ENCODE peak calls at places on chromosomes 7 and 10, in six cellular contexts. Y is HCT116, M is thoracic aorta, J is BE2C, K is upper lobe of right lung, U is adrenal gland. W is an unnamed sample.

GRCh38 chr7:45384499-45384898 is 189.7 kb upstream of the ADCY1 start:
- DNase-seq in J (no peak), K (no peak), U (no peak), Y (no peak), M (no peak), W (no peak)

GRCh38 chr7:9719303-9719702 is 1254.4 kb upstream of the PHF14 start:
- DNase-seq in U (no peak), K (no peak), M (no peak), Y (no peak), J (no peak), W (peak; percentile 33)

GRCh38 chr10:13930123-13930522 is 343.4 kb downstream of the PRPF18 start:
- DNase-seq in Y (no peak), K (no peak), J (no peak), M (no peak), U (no peak), W (no peak)

GRCh38 chr10:37222046-37222445 is 96.6 kb downstream of the ANKRD30A start:
- DNase-seq in M (no peak), Y (no peak), K (no peak), J (no peak), U (no peak), W (no peak)

GRCh38 chr10:87038786-87039185 is 18.7 kb downstream of the FAM25A start:
- DNase-seq in U (no peak), M (no peak), K (no peak), J (no peak), Y (no peak), W (no peak)

GRCh38 chr10:73905256-73906018 is 5.5 kb upstream of the PLAU start:
- DNase-seq in M (no peak), K (no peak), U (no peak), J (no peak), Y (no peak), W (no peak)

GRCh38 chr7:128915841-128916642 is 5.5 kb upstream of the KCP start:
- DNase-seq in U (no peak), Y (no peak), M (no peak), K (no peak), J (no peak), W (no peak)

GRCh38 chr10:124595143-124595883 is 133.7 kb downstream of the LHPP start:
- DNase-seq in M (no peak), J (peak; percentile 2), K (no peak), U (no peak), Y (no peak), W (no peak)

GRCh38 chr10:103685880-103686669 is 169.3 kb downstream of the SH3PXD2A start:
- DNase-seq in M (no peak), J (peak; percentile 73), U (peak; percentile 69), Y (peak; percentile 32), K (peak; percentile 86), W (peak; percentile 27)

GRCh38 chr10:6014241-6014761 is 37.0 kb upstream of the IL15RA start:
- DNase-seq in J (peak; percentile 26), Y (peak; percentile 29), U (peak; percentile 50), M (peak; percentile 21), K (no peak), W (peak; percentile 60)

GRCh38 chr7:36775673-36776072 is 51.4 kb upstream of the AOAH start:
- DNase-seq in M (no peak), K (no peak), J (no peak), U (no peak), Y (no peak), W (no peak)

GRCh38 chr7:140674899-140675701 is 2.4 kb downstream of the ADCK2 start:
- DNase-seq in M (no peak), K (peak; percentile 30), U (peak; percentile 87), Y (peak; percentile 27), J (peak; percentile 36), W (peak; percentile 52)

GRCh38 chr10:59578013-59578412 is 131.6 kb downstream of the SLC16A9 start:
- DNase-seq in Y (no peak), M (no peak), J (no peak), U (no peak), K (no peak), W (no peak)

GRCh38 chr10:103911021-103911459 is 6.9 kb downstream of the STN1 start:
- DNase-seq in J (no peak), M (no peak), U (no peak), K (no peak), Y (no peak), W (no peak)

GRCh38 chr10:108586424-108586823 is 1336.9 kb downstream of the XPNPEP1 start:
- DNase-seq in U (no peak), J (no peak), M (no peak), Y (no peak), K (no peak), W (no peak)

GRCh38 chr7:85079434-85079833 is 107.4 kb downstream of the SEMA3D start:
- DNase-seq in Y (no peak), U (no peak), J (no peak), M (no peak), K (no peak), W (no peak)

GRCh38 chr7:138167869-138168296 is 91.6 kb downstream of the AKR1D1 start:
- DNase-seq in M (no peak), Y (no peak), U (no peak), J (no peak), K (no peak), W (peak; percentile 92)
- H3K9me3 ChIP-seq in M (peaks cover 7% of the 10 kb centered on the region), Y (no peaks in the 10 kb centered on the region), U (no peaks in the 10 kb centered on the region), J (peaks cover 2% of the 10 kb centered on the region), K (no peaks in the 10 kb centered on the region), W (peaks cover 16% of the 10 kb centered on the region)

DNA sequence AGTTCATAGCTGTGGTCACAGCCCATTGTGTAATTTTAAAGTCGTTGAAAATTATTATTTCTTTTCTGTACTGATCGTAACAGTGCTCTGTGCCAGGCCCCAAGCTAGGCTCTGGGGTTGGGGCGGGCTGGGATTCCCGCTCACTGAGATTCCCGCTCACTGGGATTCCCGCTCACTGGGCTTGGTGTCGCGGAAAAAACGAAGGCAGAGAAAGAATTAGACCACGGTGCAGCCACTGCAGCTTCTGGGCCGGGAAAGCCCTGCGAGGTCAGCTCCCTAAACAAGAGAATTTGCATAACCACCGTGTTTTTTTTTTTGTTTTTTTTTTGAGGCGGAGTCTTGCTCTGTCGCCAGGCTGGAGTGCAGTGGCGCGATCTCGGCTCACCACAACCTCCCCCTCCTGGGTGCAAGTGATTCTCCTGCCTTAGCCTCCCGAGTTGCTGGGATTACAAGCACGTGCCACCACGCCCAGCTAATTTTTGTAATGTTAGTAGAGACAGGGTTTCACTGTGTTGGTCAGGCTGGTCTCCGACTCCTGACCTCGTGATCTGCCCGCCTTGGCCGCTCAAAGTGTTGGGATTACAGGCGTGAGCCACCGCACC is 31.2 kb downstream of the FOXK1 start:
- DNase-seq in K (peak; percentile 70), M (no peak), U (no peak), Y (no peak), J (no peak), W (no peak)
- H3K4me1 ChIP-seq in K (peaks cover 46% of the 10 kb centered on the region), M (peaks cover 36% of the 10 kb centered on the region), U (peaks cover 44% of the 10 kb centered on the region), Y (no peaks in the 10 kb centered on the region), J (no peaks in the 10 kb centered on the region), W (peaks cover 3% of the 10 kb centered on the region)

GRCh38 chr10:34094961-34095360 is 720.1 kb downstream of the PARD3 start:
- DNase-seq in J (no peak), M (no peak), U (no peak), Y (no peak), K (no peak), W (no peak)
- H3K9me3 ChIP-seq in J (no peaks in the 10 kb centered on the region), M (peaks cover 5% of the 10 kb centered on the region), U (no peaks in the 10 kb centered on the region), Y (no peaks in the 10 kb centered on the region), K (no peaks in the 10 kb centered on the region), W (no peaks in the 10 kb centered on the region)

GRCh38 chr7:27747969-27748368 is 8.0 kb downstream of the TAX1BP1 start:
- DNase-seq in M (no peak), J (no peak), U (no peak), Y (no peak), K (no peak), W (no peak)
- H3K4me1 ChIP-seq in M (peaks cover 45% of the 10 kb centered on the region), J (peaks cover 4% of the 10 kb centered on the region), U (peaks cover 43% of the 10 kb centered on the region), Y (peaks cover 15% of the 10 kb centered on the region), K (peaks cover 27% of the 10 kb centered on the region), W (peaks cover 18% of the 10 kb centered on the region)

GRCh38 chr7:156234192-156234591 is 406.4 kb upstream of the RNF32 start:
- DNase-seq in Y (no peak), U (no peak), M (no peak), J (no peak), K (no peak), W (no peak)

GRCh38 chr7:156236181-156236889 is 404.2 kb upstream of the RNF32 start:
- DNase-seq in M (no peak), K (no peak), Y (no peak), U (no peak), J (no peak), W (no peak)

GRCh38 chr7:156232931-156233705 is 407.5 kb upstream of the RNF32 start:
- DNase-seq in M (no peak), K (no peak), J (no peak), Y (no peak), U (no peak), W (no peak)

GRCh38 chr7:156236936-156237599 is 403.5 kb upstream of the RNF32 start:
- DNase-seq in Y (no peak), M (no peak), U (no peak), J (no peak), K (no peak), W (no peak)

DNA sequence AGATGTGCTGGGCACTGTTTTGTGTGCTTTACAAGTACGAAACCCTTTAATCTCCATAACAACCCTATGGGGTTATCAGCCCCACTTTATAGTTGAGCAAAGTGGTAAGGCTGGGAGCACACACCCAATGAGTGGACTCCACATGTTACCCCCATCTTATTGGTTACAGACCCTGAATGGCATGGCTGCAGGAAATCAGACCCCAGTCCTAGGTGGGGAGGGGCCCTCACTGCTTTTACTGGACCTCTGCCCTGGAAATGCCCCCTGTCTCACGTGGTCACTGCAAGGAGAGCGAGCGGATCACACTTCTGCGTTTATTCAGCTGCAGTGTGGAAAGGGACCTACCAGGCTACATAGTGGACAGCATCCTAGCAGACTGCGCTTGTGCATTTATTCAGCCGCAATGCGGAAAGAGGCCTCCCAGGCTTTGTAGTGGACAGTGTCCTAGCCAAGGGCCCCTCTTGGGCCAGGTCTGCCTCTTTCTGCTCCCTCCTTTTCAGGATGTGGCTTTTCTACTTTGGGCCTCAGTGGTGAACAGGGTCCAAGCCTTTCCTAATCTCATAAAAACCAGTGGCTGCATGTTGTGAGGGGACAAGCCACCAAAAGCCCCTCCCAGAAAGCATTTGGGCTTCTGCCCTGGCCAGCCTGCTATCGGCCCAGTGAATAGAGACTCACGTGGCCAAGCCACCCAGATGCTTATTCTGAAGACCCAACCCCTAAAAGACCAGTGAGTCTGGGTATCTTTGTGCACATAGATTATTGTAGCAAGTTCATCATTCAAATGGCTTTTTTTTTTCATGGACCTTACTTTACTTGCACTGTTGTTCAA is 405.7 kb upstream of the RNF32 start:
- DNase-seq in U (no peak), J (no peak), K (no peak), M (no peak), Y (no peak), W (no peak)
- H3K9me3 ChIP-seq in U (no peaks in the 10 kb centered on the region), J (no peaks in the 10 kb centered on the region), K (no peaks in the 10 kb centered on the region), M (no peaks in the 10 kb centered on the region), Y (no peaks in the 10 kb centered on the region), W (no peaks in the 10 kb centered on the region)

DNA sequence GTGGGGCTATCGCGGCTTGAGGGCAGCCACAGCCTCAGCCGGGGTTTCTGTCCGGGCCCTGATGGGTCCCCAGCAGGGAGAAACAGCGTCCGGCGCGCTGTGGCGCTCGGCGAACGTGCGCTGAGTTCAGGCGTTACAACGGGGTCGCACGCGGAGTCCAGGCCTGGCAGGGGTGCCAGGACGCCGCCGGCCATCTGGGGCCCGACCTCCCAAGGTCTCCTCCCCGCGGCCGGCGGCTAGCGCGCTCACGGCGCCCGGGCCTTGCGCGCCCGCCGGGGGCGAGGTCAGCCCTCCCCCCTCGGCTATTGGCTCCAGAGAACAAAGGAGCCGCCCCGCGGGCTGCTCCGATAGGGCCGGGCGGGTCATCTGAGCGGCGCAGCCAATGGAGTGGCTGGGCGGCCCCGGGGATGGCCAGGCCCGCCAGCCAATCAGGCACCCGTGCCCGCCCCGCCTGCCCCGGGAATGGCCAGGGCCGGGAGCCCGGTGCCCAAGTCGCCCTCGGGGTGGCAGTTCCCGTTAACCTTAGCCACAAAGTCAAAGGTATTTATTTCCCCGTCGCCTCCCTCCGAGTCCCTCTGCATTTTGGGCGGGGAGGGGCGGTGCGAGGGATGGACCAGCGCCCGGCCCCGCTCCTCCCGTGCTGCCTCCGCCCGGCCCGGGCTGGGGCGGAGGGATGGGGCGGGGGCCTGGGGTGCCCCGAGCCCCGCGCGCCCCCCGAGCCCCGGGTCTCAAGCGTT is at the start of gene ZNF775:
- DNase-seq in Y (peak; percentile 85), J (peak; percentile 97), K (peak; percentile 98), M (peak; percentile 84), U (peak; percentile 97), W (peak; percentile 94)
- H3K4me1 ChIP-seq in Y (peaks cover 24% of the 10 kb centered on the region), J (peaks cover 4% of the 10 kb centered on the region), K (peaks cover 30% of the 10 kb centered on the region), M (peaks cover 13% of the 10 kb centered on the region), U (peaks cover 4% of the 10 kb centered on the region), W (peaks cover 25% of the 10 kb centered on the region)

W was measured in HAP-1.